ENCODE peak calls at places on chromosomes 13 and 19, in seven cellular contexts. P is AML-193, O is activated T-helper 1 cell treated with Interleukin-2 at 50 U/mL for 16 hours, M is A549, D is iris pigment epithelial cell, T is GF-D8, B is lower lobe of right lung. G is an unnamed sample.

GRCh38 chr19:43446746-43447489 is 18.5 kb downstream of the LYPD3 start:
- DNase-seq in P (peak), O (peak), M (peak), D (peak), T (peak), B (peak), G (peak)

GRCh38 chr13:49021953-49022352 is 46.2 kb downstream of the FNDC3A start:
- DNase-seq in P (no peak), O (no peak), M (no peak), D (peak), T (no peak), B (no peak), G (no peak)

GRCh38 chr19:35879770-35880317 is 11.5 kb downstream of the APLP1 start:
- DNase-seq in P (peak), O (peak), M (peak), D (peak), T (no peak), B (peak), G (peak)

GRCh38 chr13:70541451-70541850 is 433.2 kb upstream of the KLHL1 start:
- DNase-seq in P (no peak), O (no peak), M (no peak), D (no peak), T (no peak), B (no peak), G (no peak)

GRCh38 chr19:46704379-46705076 is 12.4 kb downstream of the PRKD2 start:
- DNase-seq in P (peak), O (peak), M (peak), D (no peak), T (no peak), B (peak), G (peak)

GRCh38 chr19:12665281-12665573 is 1.3 kb downstream of the MAN2B1 start:
- DNase-seq in P (peak), O (peak), M (no peak), D (no peak), T (peak), B (peak), G (no peak)

GRCh38 chr19:41753936-41754529 is 1.3 kb upstream of the CEACAM6 start:
- DNase-seq in P (peak), O (peak), M (peak), D (peak), T (peak), B (peak), G (no peak)

GRCh38 chr19:10707440-10707839 is 6.2 kb downstream of the QTRT1 start:
- DNase-seq in P (no peak), O (no peak), M (no peak), D (no peak), T (no peak), B (no peak), G (no peak)

GRCh38 chr13:36919206-36919832 is 719 bp downstream of the SMAD9 start:
- DNase-seq in P (no peak), O (no peak), M (no peak), D (peak), T (no peak), B (peak), G (peak)

GRCh38 chr19:49335071-49335783 is at the start of gene CD37:
- DNase-seq in P (peak), O (peak), M (no peak), D (no peak), T (peak), B (peak), G (no peak)

GRCh38 chr13:28001837-28002473 is 13.5 kb upstream of the URAD start:
- DNase-seq in P (no peak), O (no peak), M (no peak), D (no peak), T (no peak), B (no peak), G (no peak)

GRCh38 chr19:7460562-7460966 is 28.3 kb downstream of the PEX11G start:
- DNase-seq in P (no peak), O (no peak), M (no peak), D (peak), T (no peak), B (no peak), G (no peak)

GRCh38 chr19:30631035-30631375 is 258.8 kb downstream of the ZNF536 start:
- DNase-seq in P (no peak), O (no peak), M (no peak), D (no peak), T (no peak), B (no peak), G (no peak)

GRCh38 chr13:36680918-36681317 is 7.1 kb downstream of the SERTM1 start:
- DNase-seq in P (no peak), O (no peak), M (no peak), D (no peak), T (no peak), B (no peak), G (no peak)

GRCh38 chr13:104571161-104571889 is 1505.1 kb upstream of the SLC10A2 start:
- DNase-seq in P (peak), O (no peak), M (peak), D (peak), T (peak), B (no peak), G (peak)

GRCh38 chr13:41774605-41775218 is 186.2 kb downstream of the VWA8 start:
- DNase-seq in P (no peak), O (no peak), M (no peak), D (no peak), T (no peak), B (no peak), G (no peak)

GRCh38 chr19:4557186-4557970 is 2.1 kb downstream of the SEMA6B start:
- DNase-seq in P (no peak), O (no peak), M (no peak), D (no peak), T (no peak), B (no peak), G (no peak)

GRCh38 chr19:33904681-33905080 is 108.0 kb downstream of the KCTD15 start:
- DNase-seq in P (no peak), O (no peak), M (no peak), D (peak), T (no peak), B (no peak), G (no peak)